ENCODE peak calls at places on chromosome 15, in five cellular contexts. G is K562, M is SK-N-SH, B is HepG2, F is GM12878. R is an unnamed sample.

GRCh38 chr15:70339551-70340517 is 242.1 kb upstream of the TLE3 start:
- DNase-seq in G (no peak), M (peak), B (no peak), F (no peak), R (no peak)

GRCh38 chr15:85707519-85708338 is 87.0 kb downstream of the KLHL25 start:
- DNase-seq in G (no peak), M (peak), B (peak), F (no peak), R (no peak)

GRCh38 chr15:31396881-31397560 is 70.4 kb downstream of the KLF13 start:
- DNase-seq in G (peak), M (peak), B (peak), F (no peak), R (peak)

GRCh38 chr15:75058127-75058905 is 34.9 kb downstream of the PPCDC start:
- DNase-seq in G (no peak), M (no peak), B (peak), F (no peak), R (no peak)

GRCh38 chr15:27844018-27844666 is 255.0 kb downstream of the OCA2 start:
- DNase-seq in G (no peak), M (no peak), B (no peak), F (no peak), R (no peak)

GRCh38 chr15:33048255-33048654 is 146.3 kb downstream of the FMN1 start:
- DNase-seq in G (no peak), M (no peak), B (no peak), F (no peak), R (peak)

GRCh38 chr15:70701891-70702568 is 61.3 kb downstream of the UACA start:
- DNase-seq in G (no peak), M (no peak), B (no peak), F (no peak), R (no peak)

GRCh38 chr15:70382009-70382749 is 284.5 kb upstream of the TLE3 start:
- DNase-seq in G (no peak), M (no peak), B (no peak), F (no peak), R (no peak)

GRCh38 chr15:45456212-45457106 is 66.1 kb downstream of the SLC30A4 start:
- DNase-seq in G (peak), M (peak), B (peak), F (peak), R (peak)

GRCh38 chr15:40960151-40960885 is 7.0 kb downstream of the CHAC1 start:
- DNase-seq in G (no peak), M (no peak), B (no peak), F (no peak), R (no peak)

GRCh38 chr15:66657062-66658020 is 44.7 kb upstream of the SMAD6 start:
- DNase-seq in G (no peak), M (peak), B (no peak), F (no peak), R (no peak)

GRCh38 chr15:72858205-72858604 is 74.6 kb upstream of the ADPGK start:
- DNase-seq in G (no peak), M (no peak), B (no peak), F (no peak), R (no peak)

GRCh38 chr15:37978231-37978630 is 43.8 kb downstream of the TMCO5A start:
- DNase-seq in G (no peak), M (no peak), B (no peak), F (no peak), R (no peak)

GRCh38 chr15:58773024-58773423 is 1.9 kb downstream of the MINDY2 start:
- DNase-seq in G (no peak), M (no peak), B (no peak), F (no peak), R (no peak)

GRCh38 chr15:28002136-28002861 is 96.8 kb downstream of the OCA2 start:
- DNase-seq in G (no peak), M (no peak), B (no peak), F (no peak), R (no peak)

GRCh38 chr15:86538141-86538540 is 458.5 kb downstream of the AGBL1 start:
- DNase-seq in G (no peak), M (no peak), B (no peak), F (no peak), R (no peak)

GRCh38 chr15:54566654-54567053 is 588.4 kb downstream of the UNC13C start:
- DNase-seq in G (no peak), M (no peak), B (no peak), F (no peak), R (no peak)

GRCh38 chr15:36678308-36678707 is 98.9 kb downstream of the CDIN1 start:
- DNase-seq in G (no peak), M (no peak), B (no peak), F (no peak), R (no peak)

GRCh38 chr15:93973287-93973686 is 258.1 kb upstream of the MCTP2 start:
- DNase-seq in G (no peak), M (no peak), B (no peak), F (no peak), R (no peak)

GRCh38 chr15:48313216-48313615 is 18.0 kb upstream of the DUT start:
- DNase-seq in G (no peak), M (no peak), B (no peak), F (no peak), R (no peak)

GRCh38 chr15:101372960-101373525 is 78.0 kb upstream of the SNRPA1 start:
- DNase-seq in G (no peak), M (no peak), B (no peak), F (no peak), R (no peak)

GRCh38 chr15:67998599-67999122 is 55.5 kb upstream of the PIAS1 start:
- DNase-seq in G (no peak), M (no peak), B (no peak), F (no peak), R (no peak)

GRCh38 chr15:55768670-55769185 is 25.8 kb upstream of the PRTG start:
- DNase-seq in G (no peak), M (peak), B (no peak), F (no peak), R (no peak)

GRCh38 chr15:32828507-32829186 is 110.8 kb downstream of the GREM1 start:
- DNase-seq in G (no peak), M (no peak), B (no peak), F (no peak), R (no peak)

GRCh38 chr15:66931768-66932633 is 133.4 kb upstream of the SMAD3 start:
- DNase-seq in G (no peak), M (no peak), B (peak), F (no peak), R (peak)

GRCh38 chr15:53072077-53072476 is 281.9 kb upstream of the ONECUT1 start:
- DNase-seq in G (no peak), M (no peak), B (peak), F (no peak), R (peak)

GRCh38 chr15:82625136-82625535 is 22.0 kb downstream of the CPEB1 start:
- DNase-seq in G (no peak), M (no peak), B (no peak), F (no peak), R (no peak)

GRCh38 chr15:28956491-28956890 is 70.7 kb downstream of the APBA2 start:
- DNase-seq in G (no peak), M (no peak), B (no peak), F (no peak), R (no peak)

GRCh38 chr15:65033659-65034269 is 4.3 kb upstream of the MTFMT start:
- DNase-seq in G (peak), M (peak), B (peak), F (no peak), R (peak)
- TF ChIP-seq ZBTB33 in G (no peak), M (no peak), B (no peak), F (no peak), R (no peak)

GRCh38 chr15:98853593-98854420 is 153.8 kb downstream of the PGPEP1L start:
- DNase-seq in G (no peak), M (no peak), B (no peak), F (no peak), R (no peak)

GRCh38 chr15:98850991-98851776 is 156.4 kb downstream of the PGPEP1L start:
- DNase-seq in G (peak), M (peak), B (peak), F (no peak), R (peak)

GRCh38 chr15:98855067-98855814 is 152.4 kb downstream of the PGPEP1L start:
- DNase-seq in G (no peak), M (no peak), B (no peak), F (no peak), R (no peak)

GRCh38 chr15:98854496-98854895 is 153.1 kb downstream of the PGPEP1L start:
- DNase-seq in G (no peak), M (no peak), B (no peak), F (no peak), R (no peak)

GRCh38 chr15:98853161-98853560 is 154.4 kb downstream of the PGPEP1L start:
- DNase-seq in G (peak), M (peak), B (peak), F (peak), R (peak)
- TF ChIP-seq ZBTB33 in G (no peak), M (no peak), B (no peak), F (no peak), R (no peak)

DNA sequence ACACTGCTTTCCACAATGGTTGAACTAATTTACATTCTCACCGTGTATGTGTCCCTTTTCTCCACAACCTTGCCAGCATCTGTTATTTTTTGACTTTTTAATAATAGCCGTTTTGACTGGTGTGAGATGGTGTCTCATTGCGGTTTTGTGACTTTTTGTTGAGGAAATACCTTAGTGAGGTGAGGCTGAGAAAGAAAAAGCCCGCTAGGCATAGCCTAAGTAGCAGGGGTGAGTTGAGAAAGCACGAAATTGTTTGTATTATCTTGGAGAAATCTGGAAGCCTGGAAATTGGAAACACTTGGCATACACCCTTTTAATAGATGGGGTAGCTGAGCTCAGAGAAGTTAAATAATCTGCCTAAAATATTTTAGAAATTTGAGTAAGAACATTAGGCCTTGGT is 61.5 kb upstream of the CFAP161 start:
- DNase-seq in G (no peak), M (no peak), B (no peak), F (no peak), R (no peak)
- TF ChIP-seq ZBTB33 in G (no peak), M (no peak), B (no peak), F (no peak), R (no peak)

DNA sequence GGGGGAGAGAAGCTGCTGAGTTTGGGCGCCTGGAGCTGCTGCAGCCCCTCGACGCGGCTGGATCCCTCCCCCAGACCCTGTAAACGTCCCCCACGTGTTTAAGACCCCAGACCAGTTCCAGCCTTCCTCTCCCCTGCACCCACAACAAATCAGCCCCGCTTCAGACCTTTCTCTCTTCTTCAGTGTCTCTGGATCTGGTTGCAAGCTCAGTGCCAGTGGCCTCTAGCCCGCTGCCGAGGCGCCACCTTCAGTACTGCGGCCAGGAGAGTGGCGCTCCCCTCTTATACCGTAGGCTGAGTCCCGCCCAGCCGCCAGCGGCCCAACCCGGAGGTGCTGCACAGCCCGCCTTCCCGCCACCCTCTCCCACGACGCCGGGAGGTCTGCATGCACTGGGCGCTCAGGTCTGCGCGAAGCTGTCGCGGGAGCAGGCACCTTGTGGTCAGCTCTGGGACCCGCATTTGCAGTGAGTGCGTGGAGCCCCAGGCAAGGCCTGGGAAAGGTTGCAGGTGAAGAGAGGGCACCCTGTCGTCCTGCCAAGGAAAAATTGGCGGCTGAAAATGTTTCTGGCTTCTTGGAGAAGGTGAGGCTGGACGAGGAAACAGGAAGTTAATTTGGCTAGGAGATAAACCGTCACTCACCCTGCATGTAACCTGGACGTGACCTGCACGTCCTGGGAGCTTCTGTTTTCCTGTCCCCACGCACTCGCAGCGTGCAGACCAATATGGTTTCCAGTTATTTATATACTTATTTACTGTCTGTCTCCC is at the start of gene C2CD4B:
- DNase-seq in G (no peak), M (peak), B (no peak), F (no peak), R (no peak)
- TF ChIP-seq ZBTB33 in G (no peak), M (no peak), B (peak), F (no peak), R (no peak)

DNA sequence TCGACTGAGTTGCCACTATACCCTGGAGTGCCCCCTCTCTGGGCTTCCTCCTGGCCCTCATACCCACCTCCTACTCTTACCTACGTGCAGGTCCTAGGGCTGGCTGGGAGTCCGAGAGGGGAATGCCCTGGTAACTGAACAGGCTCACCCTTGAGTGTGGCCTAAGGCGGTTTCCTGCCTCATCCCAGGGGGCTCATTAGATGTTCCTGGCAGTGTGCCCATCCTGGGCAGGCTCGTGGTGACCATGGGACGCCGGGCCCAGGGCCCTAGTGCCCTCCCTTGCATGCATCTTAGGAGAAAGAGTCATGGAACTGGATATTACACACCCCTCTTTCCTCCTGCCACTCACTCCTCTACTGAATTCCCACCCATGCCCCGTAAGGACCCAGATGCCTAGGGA is 2.8 kb downstream of the SEMA4B start:
- DNase-seq in G (no peak), M (no peak), B (no peak), F (no peak), R (no peak)
- TF ChIP-seq ZBTB33 in G (no peak), M (no peak), B (no peak), F (no peak), R (no peak)

GRCh38 chr15:99962006-99962561 is 228.8 kb upstream of the LYSMD4 start:
- DNase-seq in G (no peak), M (no peak), B (no peak), F (no peak), R (no peak)

GRCh38 chr15:99965376-99965775 is 232.1 kb upstream of the LYSMD4 start:
- DNase-seq in G (no peak), M (peak), B (no peak), F (no peak), R (no peak)

GRCh38 chr15:99963976-99964375 is 230.7 kb upstream of the LYSMD4 start:
- DNase-seq in G (no peak), M (peak), B (no peak), F (no peak), R (no peak)

GRCh38 chr15:99961011-99961441 is 227.8 kb upstream of the LYSMD4 start:
- DNase-seq in G (no peak), M (no peak), B (no peak), F (no peak), R (peak)

GRCh38 chr15:99963096-99963825 is 230.0 kb upstream of the LYSMD4 start:
- DNase-seq in G (no peak), M (peak), B (no peak), F (no peak), R (no peak)
- TF ChIP-seq ZBTB33 in G (no peak), M (no peak), B (no peak), F (no peak), R (no peak)

GRCh38 chr15:60328852-60329443 is 68.8 kb downstream of the ANXA2 start:
- DNase-seq in G (peak), M (peak), B (no peak), F (no peak), R (no peak)
- TF ChIP-seq ZBTB33 in G (no peak), M (no peak), B (no peak), F (no peak), R (no peak)

GRCh38 chr15:39061952-39062464 is 497.4 kb upstream of the RASGRP1 start:
- DNase-seq in G (no peak), M (no peak), B (no peak), F (no peak), R (no peak)
- TF ChIP-seq ZBTB33 in G (no peak), M (no peak), B (no peak), F (no peak), R (no peak)

DNA sequence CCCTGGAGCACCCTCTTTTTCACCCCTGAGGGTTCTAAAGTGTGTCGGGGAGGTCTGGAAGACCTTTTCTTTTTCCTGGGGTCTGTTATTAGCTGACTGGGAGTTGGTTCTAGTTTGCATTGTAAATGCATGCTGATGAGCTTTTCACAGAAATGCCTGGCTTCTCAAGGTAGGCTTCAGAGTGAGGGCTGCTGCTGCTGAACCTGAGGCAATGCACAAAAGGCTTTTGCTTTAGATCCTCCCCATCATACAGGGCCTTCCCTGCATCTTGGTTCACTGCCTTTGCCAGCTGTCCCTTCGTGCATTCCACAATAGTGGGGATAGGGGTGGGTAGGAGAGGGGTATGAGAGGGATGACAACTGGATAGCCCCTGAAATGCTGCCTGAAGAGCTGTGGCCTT is 46.6 kb downstream of the FAH start:
- DNase-seq in G (no peak), M (no peak), B (no peak), F (no peak), R (no peak)
- TF ChIP-seq ZBTB33 in G (no peak), M (no peak), B (no peak), F (no peak), R (no peak)

GRCh38 chr15:78075490-78076230 is 1.9 kb downstream of the TBC1D2B start:
- DNase-seq in G (no peak), M (no peak), B (peak), F (no peak), R (no peak)
- TF ChIP-seq ZBTB33 in G (no peak), M (no peak), B (no peak), F (no peak), R (no peak)

R was measured in HCT116.